ENCODE peak calls at places on chromosomes 3 and 15, in nine cellular contexts. One of them, this sample, is unnamed.

GRCh38 chr3:157534725-157535161 is 31.5 kb upstream of the VEPH1 start:
- DNase-seq in ovary: no peak
- DNase-seq in esophagus muscularis mucosa: no peak
- DNase-seq in WERI-Rb-1: no peak
- DNase-seq in IMR-90: no peak
- DNase-seq in left lung: no peak
- DNase-seq in uterus: no peak
- DNase-seq in stomach: no peak
- DNase-seq in hepatocyte: no peak
- DNase-seq in this sample: no peak

GRCh38 chr15:67564590-67565345 is 22.3 kb downstream of the MAP2K5 start:
- DNase-seq in stomach: no peak
- DNase-seq in uterus: no peak
- DNase-seq in left lung: no peak
- DNase-seq in esophagus muscularis mucosa: no peak
- DNase-seq in WERI-Rb-1: no peak
- DNase-seq in hepatocyte: no peak
- DNase-seq in IMR-90: peak; percentile 22
- DNase-seq in ovary: no peak
- DNase-seq in this sample: no peak

GRCh38 chr3:58622436-58622835 is 44.1 kb downstream of the FAM3D start:
- DNase-seq in WERI-Rb-1: no peak
- DNase-seq in IMR-90: no peak
- DNase-seq in uterus: no peak
- DNase-seq in ovary: no peak
- DNase-seq in stomach: no peak
- DNase-seq in left lung: no peak
- DNase-seq in esophagus muscularis mucosa: no peak
- DNase-seq in hepatocyte: no peak
- DNase-seq in this sample: no peak

GRCh38 chr15:73573572-73573971 is 59.6 kb downstream of the NPTN start:
- DNase-seq in esophagus muscularis mucosa: no peak
- DNase-seq in uterus: peak; percentile 65
- DNase-seq in WERI-Rb-1: peak; percentile 42
- DNase-seq in stomach: no peak
- DNase-seq in ovary: no peak
- DNase-seq in left lung: no peak
- DNase-seq in IMR-90: peak; percentile 97
- DNase-seq in hepatocyte: peak; percentile 49
- DNase-seq in this sample: no peak

GRCh38 chr15:70098461-70099166 is 897 bp upstream of the TLE3 start:
- DNase-seq in hepatocyte: peak; percentile 66
- DNase-seq in esophagus muscularis mucosa: no peak
- DNase-seq in IMR-90: no peak
- DNase-seq in uterus: peak; percentile 47
- DNase-seq in ovary: peak; percentile 84
- DNase-seq in stomach: peak; percentile 67
- DNase-seq in WERI-Rb-1: no peak
- DNase-seq in left lung: peak; percentile 53
- DNase-seq in this sample: peak; percentile 52

GRCh38 chr3:123799544-123800351 is 84.4 kb downstream of the MYLK start:
- DNase-seq in WERI-Rb-1: peak; percentile 66
- DNase-seq in IMR-90: peak; percentile 56
- DNase-seq in stomach: no peak
- DNase-seq in esophagus muscularis mucosa: no peak
- DNase-seq in uterus: no peak
- DNase-seq in left lung: no peak
- DNase-seq in hepatocyte: peak; percentile 55
- DNase-seq in ovary: no peak
- DNase-seq in this sample: no peak

GRCh38 chr3:152738656-152739055 is 96.3 kb upstream of the P2RY1 start:
- DNase-seq in WERI-Rb-1: no peak
- DNase-seq in IMR-90: no peak
- DNase-seq in stomach: no peak
- DNase-seq in ovary: no peak
- DNase-seq in left lung: no peak
- DNase-seq in uterus: no peak
- DNase-seq in esophagus muscularis mucosa: no peak
- DNase-seq in hepatocyte: no peak
- DNase-seq in this sample: no peak

GRCh38 chr15:77497108-77497737 is 76.5 kb downstream of the HMG20A start:
- DNase-seq in hepatocyte: peak; percentile 64
- DNase-seq in IMR-90: no peak
- DNase-seq in WERI-Rb-1: no peak
- DNase-seq in esophagus muscularis mucosa: no peak
- DNase-seq in uterus: no peak
- DNase-seq in stomach: peak; percentile 41
- DNase-seq in ovary: peak; percentile 68
- DNase-seq in left lung: peak; percentile 50
- DNase-seq in this sample: peak; percentile 87

GRCh38 chr3:105518806-105519418 is 152.2 kb downstream of the ALCAM start:
- DNase-seq in uterus: no peak
- DNase-seq in IMR-90: peak; percentile 73
- DNase-seq in left lung: no peak
- DNase-seq in esophagus muscularis mucosa: no peak
- DNase-seq in ovary: no peak
- DNase-seq in hepatocyte: peak; percentile 70
- DNase-seq in WERI-Rb-1: peak; percentile 18
- DNase-seq in stomach: no peak
- DNase-seq in this sample: no peak

GRCh38 chr15:58755956-58756355 is 6.4 kb upstream of the ADAM10 start:
- DNase-seq in ovary: no peak
- DNase-seq in IMR-90: no peak
- DNase-seq in WERI-Rb-1: no peak
- DNase-seq in left lung: no peak
- DNase-seq in stomach: no peak
- DNase-seq in esophagus muscularis mucosa: no peak
- DNase-seq in hepatocyte: no peak
- DNase-seq in uterus: no peak
- DNase-seq in this sample: no peak

GRCh38 chr15:58755350-58755749 is 5.8 kb upstream of the ADAM10 start:
- DNase-seq in hepatocyte: no peak
- DNase-seq in WERI-Rb-1: no peak
- DNase-seq in stomach: no peak
- DNase-seq in IMR-90: no peak
- DNase-seq in uterus: no peak
- DNase-seq in left lung: no peak
- DNase-seq in esophagus muscularis mucosa: no peak
- DNase-seq in ovary: no peak
- DNase-seq in this sample: no peak

GRCh38 chr15:58761010-58761388 is 10.1 kb upstream of the MINDY2 start:
- DNase-seq in left lung: no peak
- DNase-seq in WERI-Rb-1: no peak
- DNase-seq in esophagus muscularis mucosa: no peak
- DNase-seq in ovary: no peak
- DNase-seq in stomach: no peak
- DNase-seq in uterus: no peak
- DNase-seq in hepatocyte: no peak
- DNase-seq in IMR-90: no peak
- DNase-seq in this sample: no peak

GRCh38 chr15:58760385-58761009 is 10.6 kb upstream of the MINDY2 start:
- DNase-seq in stomach: no peak
- DNase-seq in esophagus muscularis mucosa: no peak
- DNase-seq in IMR-90: no peak
- DNase-seq in uterus: no peak
- DNase-seq in ovary: no peak
- DNase-seq in WERI-Rb-1: no peak
- DNase-seq in left lung: no peak
- DNase-seq in hepatocyte: no peak
- DNase-seq in this sample: no peak

DNA sequence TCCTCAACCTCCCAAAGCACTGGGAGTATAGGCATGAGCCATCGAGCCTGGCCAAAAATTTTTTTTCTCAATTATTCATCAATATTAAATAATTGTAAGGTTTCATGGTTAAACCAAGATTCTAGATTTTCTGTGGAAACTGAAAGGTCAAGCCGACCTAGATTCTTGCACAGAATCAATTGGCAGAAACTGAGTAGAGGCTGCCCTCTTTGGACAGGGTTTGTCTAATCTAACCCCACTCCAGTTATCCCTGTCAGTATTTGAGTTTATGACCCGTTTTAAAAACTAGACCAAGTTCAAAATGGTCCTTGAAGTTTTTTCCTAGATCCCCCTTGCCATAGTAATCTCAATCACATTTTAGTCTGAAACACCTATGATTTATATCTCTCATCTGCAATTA is 8.6 kb upstream of the ADAM10 start:
- DNase-seq in left lung: no peak
- DNase-seq in hepatocyte: no peak
- DNase-seq in ovary: no peak
- DNase-seq in IMR-90: peak; percentile 33
- DNase-seq in WERI-Rb-1: no peak
- DNase-seq in uterus: no peak
- DNase-seq in esophagus muscularis mucosa: no peak
- DNase-seq in stomach: no peak
- DNase-seq in this sample: no peak
- TF ChIP-seq CTCF in left lung: no peak
- TF ChIP-seq CTCF in hepatocyte: peak; percentile 26
- TF ChIP-seq CTCF in ovary: no peak
- TF ChIP-seq CTCF in IMR-90: peak; percentile 55
- TF ChIP-seq CTCF in WERI-Rb-1: peak; percentile 16
- TF ChIP-seq CTCF in uterus: peak; percentile 10
- TF ChIP-seq CTCF in esophagus muscularis mucosa: no peak
- TF ChIP-seq CTCF in stomach: no peak
- TF ChIP-seq CTCF in this sample: no peak

GRCh38 chr3:10619989-10620832 is 114.8 kb upstream of the ATP2B2 start:
- DNase-seq in esophagus muscularis mucosa: no peak
- DNase-seq in hepatocyte: no peak
- DNase-seq in ovary: no peak
- DNase-seq in IMR-90: no peak
- DNase-seq in stomach: no peak
- DNase-seq in uterus: no peak
- DNase-seq in left lung: no peak
- DNase-seq in WERI-Rb-1: no peak
- DNase-seq in this sample: no peak

GRCh38 chr3:10623578-10624275 is 118.3 kb upstream of the ATP2B2 start:
- DNase-seq in stomach: no peak
- DNase-seq in IMR-90: no peak
- DNase-seq in left lung: no peak
- DNase-seq in hepatocyte: no peak
- DNase-seq in ovary: no peak
- DNase-seq in esophagus muscularis mucosa: no peak
- DNase-seq in uterus: no peak
- DNase-seq in WERI-Rb-1: no peak
- DNase-seq in this sample: no peak

GRCh38 chr3:10621749-10622148 is 116.4 kb upstream of the ATP2B2 start:
- DNase-seq in WERI-Rb-1: no peak
- DNase-seq in esophagus muscularis mucosa: no peak
- DNase-seq in IMR-90: no peak
- DNase-seq in stomach: no peak
- DNase-seq in uterus: no peak
- DNase-seq in ovary: no peak
- DNase-seq in hepatocyte: no peak
- DNase-seq in left lung: no peak
- DNase-seq in this sample: no peak

GRCh38 chr3:10622456-10622855 is 117.1 kb upstream of the ATP2B2 start:
- DNase-seq in WERI-Rb-1: peak; percentile 30
- DNase-seq in hepatocyte: no peak
- DNase-seq in ovary: no peak
- DNase-seq in left lung: no peak
- DNase-seq in uterus: no peak
- DNase-seq in IMR-90: no peak
- DNase-seq in stomach: no peak
- DNase-seq in esophagus muscularis mucosa: no peak
- DNase-seq in this sample: no peak

DNA sequence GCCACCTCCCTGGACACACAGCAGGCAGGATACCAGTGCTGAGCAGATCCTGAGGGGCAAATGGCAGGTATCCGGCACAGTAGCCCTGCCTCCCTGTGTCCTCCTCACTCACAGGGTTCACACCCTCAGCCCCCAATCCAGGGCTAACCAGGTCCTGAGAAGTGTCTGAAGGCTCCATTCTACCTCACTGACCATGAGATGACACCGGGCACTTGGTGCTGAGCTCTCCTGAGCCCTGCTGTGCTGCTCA is 115.4 kb upstream of the ATP2B2 start:
- DNase-seq in WERI-Rb-1: no peak
- DNase-seq in hepatocyte: no peak
- DNase-seq in left lung: no peak
- DNase-seq in ovary: no peak
- DNase-seq in IMR-90: no peak
- DNase-seq in stomach: no peak
- DNase-seq in esophagus muscularis mucosa: no peak
- DNase-seq in uterus: no peak
- DNase-seq in this sample: no peak
- H3K27me3 ChIP-seq in WERI-Rb-1: no peaks in the 10 kb centered on the region
- H3K27me3 ChIP-seq in hepatocyte: peaks cover 20% of the 10 kb centered on the region
- H3K27me3 ChIP-seq in left lung: peaks cover 56% of the 10 kb centered on the region
- H3K27me3 ChIP-seq in ovary: no peaks in the 10 kb centered on the region
- H3K27me3 ChIP-seq in IMR-90: peaks cover 9% of the 10 kb centered on the region
- H3K27me3 ChIP-seq in stomach: peaks cover 7% of the 10 kb centered on the region
- H3K27me3 ChIP-seq in esophagus muscularis mucosa: no peaks in the 10 kb centered on the region
- H3K27me3 ChIP-seq in uterus: no peaks in the 10 kb centered on the region
- H3K27me3 ChIP-seq in this sample: no peaks in the 10 kb centered on the region

DNA sequence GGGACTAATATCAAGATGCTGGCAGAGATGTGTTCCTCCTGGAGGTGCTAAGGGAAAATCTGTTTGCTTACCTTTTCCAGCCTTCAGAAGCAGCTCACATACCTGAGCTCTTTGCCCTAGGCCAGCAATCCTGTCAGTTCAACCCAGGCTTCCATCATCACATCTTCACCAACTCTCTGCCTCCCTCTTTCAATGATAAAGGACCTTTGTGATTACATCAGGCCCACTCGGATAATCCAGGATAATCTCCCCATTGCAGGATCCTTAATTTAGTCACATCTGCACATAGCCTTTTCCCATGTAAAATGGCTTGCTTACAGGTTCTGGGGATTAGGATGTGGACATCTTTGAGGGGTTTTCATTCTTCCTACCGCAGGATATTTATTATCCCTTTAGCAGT is 58.3 kb downstream of the NSUN3 start:
- DNase-seq in stomach: no peak
- DNase-seq in ovary: no peak
- DNase-seq in WERI-Rb-1: peak; percentile 53
- DNase-seq in IMR-90: no peak
- DNase-seq in left lung: no peak
- DNase-seq in hepatocyte: no peak
- DNase-seq in esophagus muscularis mucosa: no peak
- DNase-seq in uterus: no peak
- DNase-seq in this sample: no peak
- H3K36me3 ChIP-seq in stomach: peaks cover 31% of the 10 kb centered on the region
- H3K36me3 ChIP-seq in ovary: no peaks in the 10 kb centered on the region
- H3K36me3 ChIP-seq in WERI-Rb-1: no peaks in the 10 kb centered on the region
- H3K36me3 ChIP-seq in IMR-90: peaks cover 1% of the 10 kb centered on the region
- H3K36me3 ChIP-seq in left lung: no peaks in the 10 kb centered on the region
- H3K36me3 ChIP-seq in hepatocyte: no peaks in the 10 kb centered on the region
- H3K36me3 ChIP-seq in esophagus muscularis mucosa: peaks cover 12% of the 10 kb centered on the region
- H3K36me3 ChIP-seq in uterus: no peaks in the 10 kb centered on the region
- H3K36me3 ChIP-seq in this sample: no peaks in the 10 kb centered on the region

DNA sequence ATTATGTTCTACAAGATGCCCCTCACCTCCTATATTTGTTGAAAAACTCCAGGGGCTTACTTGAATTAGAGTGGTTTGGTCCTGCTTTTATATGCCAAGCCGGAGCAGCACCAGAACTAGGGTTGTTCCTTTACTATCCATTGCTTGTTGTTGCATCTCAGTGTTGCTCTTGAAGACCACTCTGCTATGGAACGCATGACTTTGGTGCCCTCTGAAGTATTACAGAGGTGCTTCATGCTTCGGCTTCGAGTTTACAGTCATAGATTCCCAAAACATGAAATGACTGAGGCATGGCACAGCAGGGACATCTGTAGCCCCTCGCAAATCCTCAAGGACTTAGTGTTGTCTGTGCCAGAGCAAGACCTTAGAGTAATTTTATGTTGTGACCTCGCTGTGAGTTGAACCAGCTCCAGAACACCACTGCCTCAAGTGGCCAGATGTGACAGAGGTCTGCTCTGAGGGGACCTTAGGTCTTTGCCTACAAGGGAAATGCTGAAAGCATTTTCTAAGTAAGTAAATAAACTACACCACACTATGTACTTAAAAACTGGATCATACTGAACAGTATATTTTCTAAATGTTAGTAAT is 67.2 kb upstream of the SIAH2 start:
- DNase-seq in ovary: no peak
- DNase-seq in left lung: no peak
- DNase-seq in uterus: no peak
- DNase-seq in esophagus muscularis mucosa: peak; percentile 31
- DNase-seq in IMR-90: no peak
- DNase-seq in WERI-Rb-1: no peak
- DNase-seq in stomach: no peak
- DNase-seq in hepatocyte: peak; percentile 17
- DNase-seq in this sample: no peak
- TF ChIP-seq CTCF in ovary: no peak
- TF ChIP-seq CTCF in left lung: no peak
- TF ChIP-seq CTCF in uterus: no peak
- TF ChIP-seq CTCF in esophagus muscularis mucosa: no peak
- TF ChIP-seq CTCF in IMR-90: no peak
- TF ChIP-seq CTCF in WERI-Rb-1: peak; percentile 18
- TF ChIP-seq CTCF in stomach: no peak
- TF ChIP-seq CTCF in hepatocyte: peak; percentile 27
- TF ChIP-seq CTCF in this sample: no peak